ENCODE peak calls at places on chromosomes 16 and 17, in six cellular contexts. R, Z, M, A, O and X are unnamed samples.

GRCh38 chr16:89293276-89294143 is 76.0 kb downstream of the ZNF778 start:
- ATAC-seq in R (no peak), Z (peak), M (no peak), A (no peak), O (no peak), X (no peak)

GRCh38 chr17:7233701-7234099 is 617 bp downstream of the DVL2 start:
- ATAC-seq in R (no peak), Z (peak), M (peak), A (no peak), O (peak), X (peak)

GRCh38 chr17:15508466-15508865 is 41.0 kb upstream of the CDRT4 start:
- ATAC-seq in R (no peak), Z (no peak), M (no peak), A (no peak), O (no peak), X (no peak)

GRCh38 chr17:76238847-76239537 is 1.3 kb downstream of the RNF157 start:
- ATAC-seq in R (no peak), Z (no peak), M (no peak), A (no peak), O (no peak), X (no peak)

GRCh38 chr16:67865318-67865717 is 7.5 kb upstream of the EDC4 start:
- ATAC-seq in R (peak), Z (peak), M (peak), A (peak), O (peak), X (peak)

GRCh38 chr17:11719852-11720251 is 121.6 kb downstream of the DNAH9 start:
- ATAC-seq in R (no peak), Z (no peak), M (no peak), A (no peak), O (no peak), X (peak)

GRCh38 chr16:69600202-69600601 is 34.4 kb downstream of the NFAT5 start:
- ATAC-seq in R (no peak), Z (no peak), M (no peak), A (no peak), O (no peak), X (no peak)

GRCh38 chr17:80738987-80739730 is 194.5 kb downstream of the RPTOR start:
- ATAC-seq in R (peak), Z (no peak), M (no peak), A (no peak), O (peak), X (no peak)

GRCh38 chr17:44152875-44153274 is 11.1 kb downstream of the HROB start:
- ATAC-seq in R (no peak), Z (no peak), M (no peak), A (no peak), O (no peak), X (peak)

GRCh38 chr17:80460286-80460881 is 16.0 kb downstream of the NPTX1 start:
- ATAC-seq in R (no peak), Z (peak), M (no peak), A (no peak), O (no peak), X (no peak)

GRCh38 chr17:75828051-75828400 is 16.2 kb downstream of the UNC13D start:
- ATAC-seq in R (no peak), Z (no peak), M (peak), A (no peak), O (peak), X (no peak)

GRCh38 chr17:62587554-62587953 is 39.9 kb upstream of the MRC2 start:
- ATAC-seq in R (no peak), Z (peak), M (no peak), A (no peak), O (no peak), X (no peak)

GRCh38 chr16:11901091-11901490 is 14.7 kb downstream of the GSPT1 start:
- ATAC-seq in R (no peak), Z (peak), M (peak), A (peak), O (no peak), X (peak)

GRCh38 chr17:68532826-68533225 is 20.6 kb downstream of the PRKAR1A start:
- ATAC-seq in R (no peak), Z (no peak), M (no peak), A (no peak), O (no peak), X (no peak)

GRCh38 chr17:76678330-76678729 is 32.4 kb downstream of the MXRA7 start:
- ATAC-seq in R (peak), Z (no peak), M (peak), A (peak), O (peak), X (no peak)

GRCh38 chr17:66920965-66921364 is 43.5 kb upstream of the CACNG4 start:
- ATAC-seq in R (no peak), Z (no peak), M (no peak), A (no peak), O (no peak), X (no peak)

GRCh38 chr17:74920679-74921044 is 2.4 kb downstream of the USH1G start:
- ATAC-seq in R (no peak), Z (no peak), M (no peak), A (no peak), O (no peak), X (no peak)

GRCh38 chr17:45110676-45111611 is 21.4 kb downstream of the PLCD3 start:
- ATAC-seq in R (no peak), Z (peak), M (no peak), A (no peak), O (no peak), X (no peak)

GRCh38 chr16:11980167-11980844 is 3.8 kb downstream of the SNX29 start:
- ATAC-seq in R (no peak), Z (no peak), M (no peak), A (no peak), O (no peak), X (no peak)

GRCh38 chr17:19331134-19331533 is 31.4 kb downstream of the B9D1 start:
- ATAC-seq in R (no peak), Z (no peak), M (no peak), A (no peak), O (no peak), X (no peak)

GRCh38 chr17:79965806-79966205 is 69.9 kb downstream of the TBC1D16 start:
- ATAC-seq in R (no peak), Z (no peak), M (no peak), A (no peak), O (no peak), X (no peak)

GRCh38 chr17:72725432-72726068 is 366.9 kb downstream of the SLC39A11 start:
- ATAC-seq in R (peak), Z (peak), M (peak), A (peak), O (peak), X (peak)